ENCODE peak calls at places on chromosome 16, in nine cellular contexts. W, I, E, V, U, T, H, D and N are unnamed samples.
A peak's percentile ranks its signal among the peaks of the same experiment; 100 is the strongest.

GRCh38 chr16:20409398-20410152 is at the start of gene ACSM5:
- DNase-seq in T (no peak), E (peak; percentile 45), U (no peak), D (no peak), W (no peak), H (peak; percentile 72), V (no peak), I (no peak), N (peak; percentile 45)

GRCh38 chr16:89863741-89864391 is 9.5 kb upstream of the TCF25 start:
- DNase-seq in D (peak; percentile 64), I (peak; percentile 14), E (peak; percentile 44), T (no peak), W (no peak), V (peak; percentile 40), H (no peak), U (no peak), N (peak; percentile 73)

GRCh38 chr16:81868057-81868748 is 89.1 kb downstream of the PLCG2 start:
- DNase-seq in T (no peak), H (no peak), U (no peak), W (no peak), D (no peak), I (no peak), V (no peak), E (no peak), N (no peak)

GRCh38 chr16:81610936-81611335 is 166.3 kb downstream of the CMIP start:
- DNase-seq in H (no peak), T (no peak), V (no peak), U (peak; percentile 80), E (no peak), W (no peak), D (no peak), I (no peak), N (no peak)

GRCh38 chr16:69348222-69348621 is 3.4 kb downstream of the TMED6 start:
- DNase-seq in H (no peak), D (no peak), V (no peak), I (no peak), T (no peak), E (no peak), W (no peak), U (no peak), N (no peak)

GRCh38 chr16:7185689-7186088 is 147.0 kb upstream of the RBFOX1 start:
- DNase-seq in T (peak; percentile 48), V (no peak), E (no peak), I (no peak), W (peak; percentile 45), D (no peak), H (no peak), U (no peak), N (no peak)

GRCh38 chr16:89363621-89364393 is 126.6 kb downstream of the ANKRD11 start:
- DNase-seq in U (peak; percentile 21), W (no peak), I (peak; percentile 79), D (no peak), V (peak; percentile 86), E (no peak), T (peak; percentile 77), H (peak; percentile 66), N (peak; percentile 78)

GRCh38 chr16:56198755-56199114 is 7.4 kb downstream of the GNAO1 start:
- DNase-seq in W (no peak), U (no peak), D (no peak), V (no peak), I (no peak), H (no peak), T (no peak), E (no peak), N (no peak)

GRCh38 chr16:88761830-88762229 is 23.2 kb downstream of the PIEZO1 start:
- DNase-seq in I (no peak), E (no peak), V (no peak), T (peak; percentile 88), W (no peak), H (peak; percentile 40), U (no peak), D (no peak), N (no peak)

GRCh38 chr16:7470344-7470743 is 137.7 kb downstream of the RBFOX1 start:
- DNase-seq in T (no peak), E (no peak), V (no peak), I (no peak), H (no peak), D (no peak), W (no peak), U (no peak), N (no peak)

GRCh38 chr16:72915331-72915730 is 132.6 kb downstream of the ZFHX3 start:
- DNase-seq in H (no peak), D (no peak), I (no peak), T (no peak), V (no peak), E (no peak), U (no peak), W (no peak), N (no peak)

GRCh38 chr16:4392382-4393242 is 21.0 kb downstream of the VASN start:
- DNase-seq in E (no peak), U (peak; percentile 94), W (no peak), D (peak; percentile 47), T (no peak), H (peak; percentile 28), V (peak; percentile 86), I (peak; percentile 57), N (peak; percentile 86)

GRCh38 chr16:11224096-11224893 is 31.7 kb downstream of the SOCS1 start:
- DNase-seq in H (peak; percentile 56), V (no peak), W (peak; percentile 13), I (no peak), D (peak; percentile 91), E (peak; percentile 46), T (no peak), U (no peak), N (no peak)

GRCh38 chr16:14400285-14400977 is 229.6 kb downstream of the PARN start:
- DNase-seq in T (no peak), H (no peak), I (no peak), D (no peak), U (no peak), V (no peak), E (no peak), W (no peak), N (no peak)

GRCh38 chr16:74867281-74867849 is 92.7 kb upstream of the FA2H start:
- DNase-seq in H (no peak), V (no peak), D (no peak), W (no peak), I (no peak), T (no peak), E (no peak), U (no peak), N (no peak)

GRCh38 chr16:12439443-12440232 is 364.0 kb downstream of the CPPED1 start:
- DNase-seq in E (no peak), T (no peak), I (no peak), H (no peak), W (no peak), V (no peak), U (no peak), D (no peak), N (no peak)

GRCh38 chr16:31713945-31714898 is 159.4 kb upstream of the ZNF267 start:
- DNase-seq in H (peak; percentile 47), V (no peak), I (no peak), W (no peak), D (no peak), U (peak; percentile 60), T (no peak), E (no peak), N (peak; percentile 10)

GRCh38 chr16:82439678-82440293 is 187.0 kb upstream of the CDH13 start:
- DNase-seq in I (no peak), H (no peak), E (no peak), V (peak; percentile 4), W (peak; percentile 47), U (peak; percentile 60), T (no peak), D (no peak), N (peak; percentile 16)

GRCh38 chr16:25699069-25699468 is 7.3 kb downstream of the HS3ST4 start:
- DNase-seq in E (no peak), U (no peak), W (no peak), I (no peak), V (no peak), D (no peak), T (no peak), H (no peak), N (no peak)
- TF ChIP-seq CTCF in E (no peak), U (no peak), W (no peak), I (no peak), V (no peak), D (no peak), T (no peak), H (no peak), N (no peak)

GRCh38 chr16:83958842-83959565 is 6.0 kb downstream of the OSGIN1 start:
- DNase-seq in I (no peak), V (no peak), E (no peak), W (no peak), T (no peak), D (no peak), U (no peak), H (no peak), N (no peak)
- H3K4me3 ChIP-seq in I (no peak overlapping the region), V (no peak overlapping the region), E (no peak overlapping the region), W (no peak overlapping the region), T (no peak overlapping the region), D (no peak overlapping the region), U (no peak overlapping the region), H (no peak overlapping the region), N (no peak overlapping the region)

DNA sequence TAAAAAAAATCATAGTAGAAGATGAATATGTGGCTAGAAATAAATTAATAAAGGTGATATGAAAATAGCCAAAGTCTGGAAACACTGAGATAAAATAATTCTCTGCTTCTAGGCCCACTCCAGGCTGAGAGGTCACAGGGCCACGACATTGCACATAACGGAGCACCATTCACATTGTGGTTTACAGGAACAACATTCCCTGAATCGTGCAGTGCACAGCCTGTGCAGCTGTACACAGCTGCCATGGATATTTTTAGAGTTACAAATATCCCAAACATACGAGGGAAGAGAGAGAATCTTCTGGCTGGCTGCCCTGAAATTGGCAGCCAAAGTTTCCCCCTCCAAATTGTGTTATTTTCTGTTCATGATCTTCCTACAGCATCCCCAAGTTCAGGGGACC is 68.8 kb downstream of the GSG1L start:
- DNase-seq in E (no peak), I (no peak), V (no peak), D (no peak), U (no peak), T (no peak), W (no peak), H (no peak), N (no peak)
- H3K4me1 ChIP-seq in E (no peaks in the 10 kb centered on the region), I (no peaks in the 10 kb centered on the region), V (no peaks in the 10 kb centered on the region), D (no peaks in the 10 kb centered on the region), U (no peaks in the 10 kb centered on the region), T (no peaks in the 10 kb centered on the region), W (no peaks in the 10 kb centered on the region), H (no peaks in the 10 kb centered on the region), N (no peaks in the 10 kb centered on the region)

GRCh38 chr16:2587891-2588565 is 50.2 kb downstream of the PDPK1 start:
- DNase-seq in U (no peak), T (no peak), I (no peak), W (no peak), D (peak; percentile 25), E (no peak), H (no peak), V (no peak), N (no peak)

GRCh38 chr16:2584742-2585650 is 47.2 kb downstream of the PDPK1 start:
- DNase-seq in D (peak; percentile 36), H (peak; percentile 42), U (no peak), V (peak; percentile 16), I (peak; percentile 43), W (no peak), T (no peak), E (peak; percentile 52), N (no peak)

GRCh38 chr16:2586901-2587480 is 49.2 kb downstream of the PDPK1 start:
- DNase-seq in D (peak; percentile 42), T (no peak), V (no peak), I (no peak), W (no peak), U (no peak), E (no peak), H (no peak), N (no peak)

GRCh38 chr16:2585651-2586081 is 47.8 kb downstream of the PDPK1 start:
- DNase-seq in I (no peak), E (no peak), H (peak; percentile 9), V (no peak), U (no peak), D (no peak), T (no peak), W (no peak), N (no peak)

GRCh38 chr16:2586241-2586640 is 48.4 kb downstream of the PDPK1 start:
- DNase-seq in E (no peak), U (peak; percentile 51), I (no peak), T (no peak), D (peak; percentile 32), H (no peak), V (no peak), W (peak; percentile 26), N (no peak)
- TF ChIP-seq CTCF in E (peak; percentile 17), U (no peak), I (no peak), T (no peak), D (no peak), H (no peak), V (peak; percentile 10), W (peak; percentile 22), N (peak; percentile 21)